ENCODE peak calls at places on chromosome 12, in four cellular contexts. One of them, this sample, is unnamed.

GRCh38 chr12:12088761-12089160 is 18.0 kb downstream of the BCL2L14 start:
- DNase-seq in GM20000: no peak
- DNase-seq in WTC11: no peak
- DNase-seq in psoas muscle: no peak
- DNase-seq in this sample: no peak

GRCh38 chr12:101969-102878 is 35.7 kb downstream of the IQSEC3 start:
- DNase-seq in GM20000: no peak
- DNase-seq in WTC11: no peak
- DNase-seq in psoas muscle: no peak
- DNase-seq in this sample: no peak

GRCh38 chr12:66131067-66131688 is 628 bp upstream of the LLPH start:
- DNase-seq in GM20000: no peak
- DNase-seq in WTC11: no peak
- DNase-seq in psoas muscle: no peak
- DNase-seq in this sample: no peak

GRCh38 chr12:106144847-106145246 is 6.1 kb upstream of the NUAK1 start:
- DNase-seq in GM20000: peak; percentile 59
- DNase-seq in WTC11: no peak
- DNase-seq in psoas muscle: no peak
- DNase-seq in this sample: no peak

GRCh38 chr12:123949118-123949774 is 23.4 kb downstream of the CCDC92 start:
- DNase-seq in GM20000: no peak
- DNase-seq in WTC11: no peak
- DNase-seq in psoas muscle: no peak
- DNase-seq in this sample: no peak

GRCh38 chr12:121581681-121582439 is 1.0 kb upstream of the KDM2B start:
- DNase-seq in GM20000: no peak
- DNase-seq in WTC11: no peak
- DNase-seq in psoas muscle: peak; percentile 44
- DNase-seq in this sample: no peak

GRCh38 chr12:110846615-110847566 is at the start of gene CCDC63:
- DNase-seq in GM20000: peak; percentile 70
- DNase-seq in WTC11: peak; percentile 77
- DNase-seq in psoas muscle: peak; percentile 49
- DNase-seq in this sample: peak; percentile 20

GRCh38 chr12:109345428-109345827 is 2.3 kb upstream of the MYO1H start:
- DNase-seq in GM20000: no peak
- DNase-seq in WTC11: no peak
- DNase-seq in psoas muscle: no peak
- DNase-seq in this sample: no peak

GRCh38 chr12:132601171-132601883 is 9.1 kb downstream of the LRCOL1 start:
- DNase-seq in GM20000: no peak
- DNase-seq in WTC11: no peak
- DNase-seq in psoas muscle: no peak
- DNase-seq in this sample: no peak

GRCh38 chr12:112008918-112009317 is 4.0 kb downstream of the TMEM116 start:
- DNase-seq in GM20000: no peak
- DNase-seq in WTC11: no peak
- DNase-seq in psoas muscle: no peak
- DNase-seq in this sample: no peak

GRCh38 chr12:7374423-7375144 is 69.4 kb downstream of the CD163L1 start:
- DNase-seq in GM20000: peak; percentile 21
- DNase-seq in WTC11: peak; percentile 77
- DNase-seq in psoas muscle: no peak
- DNase-seq in this sample: no peak

GRCh38 chr12:84922721-84923120 is 10.1 kb upstream of the SLC6A15 start:
- DNase-seq in GM20000: no peak
- DNase-seq in WTC11: no peak
- DNase-seq in psoas muscle: no peak
- DNase-seq in this sample: no peak

GRCh38 chr12:57852620-57853509 is 6.3 kb upstream of the CTDSP2 start:
- DNase-seq in GM20000: no peak
- DNase-seq in WTC11: peak; percentile 83
- DNase-seq in psoas muscle: peak; percentile 53
- DNase-seq in this sample: no peak

GRCh38 chr12:119842380-119842779 is 34.7 kb downstream of the CIT start:
- DNase-seq in GM20000: no peak
- DNase-seq in WTC11: no peak
- DNase-seq in psoas muscle: no peak
- DNase-seq in this sample: no peak

GRCh38 chr12:77488041-77488620 is 342.6 kb upstream of the NAV3 start:
- DNase-seq in GM20000: no peak
- DNase-seq in WTC11: no peak
- DNase-seq in psoas muscle: no peak
- DNase-seq in this sample: no peak

GRCh38 chr12:52037248-52037861 is 13.9 kb upstream of the NR4A1 start:
- DNase-seq in GM20000: no peak
- DNase-seq in WTC11: peak; percentile 74
- DNase-seq in psoas muscle: peak; percentile 82
- DNase-seq in this sample: no peak
- TF ChIP-seq CTCF in GM20000: no peak
- TF ChIP-seq CTCF in WTC11: no peak
- TF ChIP-seq CTCF in psoas muscle: no peak
- TF ChIP-seq CTCF in this sample: no peak

DNA sequence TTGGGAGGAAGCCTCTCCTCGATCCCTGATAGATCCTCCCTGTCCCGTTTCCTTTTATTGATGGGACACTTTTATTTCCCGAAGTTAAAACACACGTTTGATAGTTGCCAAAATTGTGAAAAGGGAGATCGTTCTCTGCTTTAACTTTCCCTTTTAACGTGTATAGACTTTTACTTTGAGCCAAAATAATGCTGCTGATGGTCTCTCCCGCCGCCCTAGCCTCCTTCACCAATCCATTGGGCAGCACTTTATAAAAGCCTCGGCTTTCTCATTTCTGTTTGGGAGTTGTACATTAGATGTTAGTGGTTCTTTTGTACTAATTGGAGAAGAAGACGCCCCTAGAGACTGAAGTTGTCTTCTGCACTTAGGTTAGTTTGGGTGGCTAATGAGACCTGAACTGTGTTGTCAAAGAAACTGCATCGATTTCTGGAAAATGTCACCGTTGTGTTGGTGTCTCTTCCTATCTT is 1.4 kb downstream of the TMTC2 start:
- DNase-seq in GM20000: peak; percentile 17
- DNase-seq in WTC11: no peak
- DNase-seq in psoas muscle: no peak
- DNase-seq in this sample: no peak
- TF ChIP-seq CTCF in GM20000: no peak
- TF ChIP-seq CTCF in WTC11: no peak
- TF ChIP-seq CTCF in psoas muscle: no peak
- TF ChIP-seq CTCF in this sample: no peak

DNA sequence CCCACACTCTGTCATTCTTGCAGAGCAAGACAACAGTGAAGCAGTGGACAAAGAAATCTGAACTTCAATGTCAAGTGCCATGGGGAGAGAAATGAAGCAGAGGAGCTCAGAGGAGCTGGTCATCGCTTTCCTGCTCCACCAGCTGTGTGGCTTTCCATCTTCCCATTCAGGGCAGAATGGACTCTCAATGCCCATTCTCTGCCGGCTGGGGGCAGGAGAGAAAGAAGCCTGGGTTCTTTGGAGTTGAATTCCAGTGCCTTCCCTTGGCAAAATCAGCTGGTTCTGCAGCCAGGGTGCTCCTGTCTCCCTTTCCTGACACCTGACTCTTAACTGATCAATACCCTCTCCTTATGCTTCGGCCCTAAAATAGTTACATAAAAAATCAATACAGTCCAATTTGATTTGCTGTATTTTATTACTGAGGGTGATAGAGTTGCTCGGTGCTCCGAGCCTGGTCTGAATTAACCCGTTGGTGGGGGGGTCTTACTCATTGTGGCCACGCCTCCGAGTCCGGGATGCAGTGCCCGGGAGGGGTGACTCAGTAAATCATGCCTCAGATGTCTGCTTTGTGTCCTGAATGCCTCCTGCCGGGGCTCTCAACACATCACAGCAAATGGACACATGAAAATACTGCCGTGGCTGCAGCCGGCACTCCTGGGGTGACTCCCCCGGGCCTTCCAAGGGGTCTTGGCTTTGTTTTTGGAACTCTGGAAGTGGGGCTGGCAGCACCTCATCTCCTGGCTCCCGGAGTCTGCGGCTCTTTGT is 128.7 kb downstream of the AACS start:
- DNase-seq in GM20000: no peak
- DNase-seq in WTC11: peak; percentile 68
- DNase-seq in psoas muscle: no peak
- DNase-seq in this sample: no peak
- TF ChIP-seq CTCF in GM20000: no peak
- TF ChIP-seq CTCF in WTC11: no peak
- TF ChIP-seq CTCF in psoas muscle: no peak
- TF ChIP-seq CTCF in this sample: no peak

DNA sequence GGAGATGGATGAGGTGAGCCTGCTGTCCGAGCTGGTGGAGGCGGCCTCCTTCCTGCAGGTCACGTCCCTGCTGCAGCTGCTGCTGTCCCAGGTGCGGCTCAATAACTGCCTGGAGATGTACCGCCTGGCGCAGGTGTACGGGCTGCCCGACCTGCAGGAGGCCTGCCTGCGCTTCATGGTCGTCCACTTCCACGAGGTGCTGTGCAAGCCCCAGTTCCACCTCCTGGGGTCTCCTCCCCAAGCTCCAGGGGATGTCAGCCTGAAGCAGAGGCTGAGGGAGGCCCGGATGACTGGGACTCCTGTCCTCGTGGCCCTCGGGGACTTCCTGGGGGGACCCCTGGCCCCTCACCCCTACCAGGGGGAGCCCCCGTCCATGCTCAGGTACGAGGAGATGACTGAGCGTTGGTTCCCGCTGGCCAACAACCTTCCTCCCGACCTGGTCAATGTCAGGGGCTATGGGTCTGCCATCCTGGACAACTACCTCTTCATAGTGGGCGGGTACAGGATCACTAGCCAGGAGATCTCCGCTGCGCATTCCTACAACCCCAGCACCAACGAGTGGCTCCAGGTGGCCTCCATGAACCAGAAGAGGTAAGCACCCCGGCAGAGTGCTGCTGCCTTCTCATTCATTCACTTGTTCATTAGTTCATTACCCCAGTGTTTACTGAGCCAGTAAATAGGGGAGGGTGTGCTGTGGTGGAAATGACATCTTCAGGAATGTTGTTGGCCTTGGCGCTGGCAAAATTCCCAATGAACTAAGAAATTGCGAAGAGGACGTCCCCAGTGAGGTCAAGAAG is 774 bp upstream of the MANSC4 start:
- DNase-seq in GM20000: no peak
- DNase-seq in WTC11: peak; percentile 21
- DNase-seq in psoas muscle: peak; percentile 24
- DNase-seq in this sample: no peak
- TF ChIP-seq CTCF in GM20000: no peak
- TF ChIP-seq CTCF in WTC11: no peak
- TF ChIP-seq CTCF in psoas muscle: no peak
- TF ChIP-seq CTCF in this sample: no peak

DNA sequence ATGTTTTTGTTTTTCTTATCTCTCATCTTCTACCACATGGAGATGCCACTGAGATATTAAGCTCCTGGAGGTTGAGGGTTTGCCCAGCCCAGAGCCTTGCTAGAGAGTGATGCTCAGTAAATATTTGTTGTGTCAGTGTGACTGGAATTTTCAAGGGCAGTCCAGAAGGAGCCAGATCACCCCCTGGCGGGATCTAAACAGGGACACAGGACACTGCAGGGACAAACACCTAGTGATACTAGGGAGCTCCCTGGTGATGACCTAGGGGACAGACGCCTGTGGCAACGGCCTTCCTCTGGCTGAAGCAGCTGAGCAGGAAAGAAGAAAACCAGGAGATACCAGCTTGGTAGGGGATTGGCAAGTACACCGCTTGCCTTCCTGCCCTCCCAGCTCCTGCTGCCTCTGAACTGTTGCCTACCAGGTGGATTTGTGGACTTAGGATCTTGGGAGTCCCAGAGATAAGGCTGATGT is 714.4 kb upstream of the TBX3 start:
- DNase-seq in GM20000: no peak
- DNase-seq in WTC11: no peak
- DNase-seq in psoas muscle: no peak
- DNase-seq in this sample: no peak
- TF ChIP-seq CTCF in GM20000: no peak
- TF ChIP-seq CTCF in WTC11: no peak
- TF ChIP-seq CTCF in psoas muscle: no peak
- TF ChIP-seq CTCF in this sample: no peak

This sample was measured in natural killer cell.